ENCODE peak calls at places on chromosome 3, in four cellular contexts. One of them, this sample, is unnamed.

GRCh38 chr3:98573231-98573728 is 20.1 kb downstream of the CPOX start:
- DNase-seq in stimulated activated CD8-positive, alpha-beta memory T cell treated with anti-CD3 and anti-CD28 coated beads, Interleukin-4, amount 100 ng/mL, for 24 hours: no peak
- DNase-seq in DMS153: no peak
- DNase-seq in HT-29: peak
- DNase-seq in this sample: no peak

GRCh38 chr3:31841515-31841914 is 139.5 kb downstream of the OSBPL10 start:
- DNase-seq in DMS153: no peak
- DNase-seq in HT-29: no peak
- DNase-seq in stimulated activated CD8-positive, alpha-beta memory T cell treated with anti-CD3 and anti-CD28 coated beads, Interleukin-4, amount 100 ng/mL, for 24 hours: no peak
- DNase-seq in this sample: no peak

GRCh38 chr3:67646586-67647234 is 7.7 kb downstream of the SUCLG2 start:
- DNase-seq in HT-29: no peak
- DNase-seq in stimulated activated CD8-positive, alpha-beta memory T cell treated with anti-CD3 and anti-CD28 coated beads, Interleukin-4, amount 100 ng/mL, for 24 hours: no peak
- DNase-seq in DMS153: no peak
- DNase-seq in this sample: no peak

GRCh38 chr3:166818464-166818863 is 561.6 kb downstream of the ZBBX start:
- DNase-seq in stimulated activated CD8-positive, alpha-beta memory T cell treated with anti-CD3 and anti-CD28 coated beads, Interleukin-4, amount 100 ng/mL, for 24 hours: no peak
- DNase-seq in DMS153: no peak
- DNase-seq in HT-29: no peak
- DNase-seq in this sample: no peak

GRCh38 chr3:58052373-58053273 is 44.4 kb downstream of the FLNB start:
- DNase-seq in DMS153: no peak
- DNase-seq in HT-29: peak
- DNase-seq in stimulated activated CD8-positive, alpha-beta memory T cell treated with anti-CD3 and anti-CD28 coated beads, Interleukin-4, amount 100 ng/mL, for 24 hours: peak
- DNase-seq in this sample: peak

GRCh38 chr3:141280690-141281089 is 49.1 kb downstream of the PXYLP1 start:
- DNase-seq in stimulated activated CD8-positive, alpha-beta memory T cell treated with anti-CD3 and anti-CD28 coated beads, Interleukin-4, amount 100 ng/mL, for 24 hours: no peak
- DNase-seq in DMS153: no peak
- DNase-seq in HT-29: no peak
- DNase-seq in this sample: no peak

GRCh38 chr3:138230525-138230924 is 43.4 kb downstream of the ARMC8 start:
- DNase-seq in HT-29: no peak
- DNase-seq in DMS153: no peak
- DNase-seq in stimulated activated CD8-positive, alpha-beta memory T cell treated with anti-CD3 and anti-CD28 coated beads, Interleukin-4, amount 100 ng/mL, for 24 hours: no peak
- DNase-seq in this sample: no peak

GRCh38 chr3:196163687-196164493 is 47.3 kb downstream of the ZDHHC19 start:
- DNase-seq in DMS153: no peak
- DNase-seq in stimulated activated CD8-positive, alpha-beta memory T cell treated with anti-CD3 and anti-CD28 coated beads, Interleukin-4, amount 100 ng/mL, for 24 hours: no peak
- DNase-seq in HT-29: no peak
- DNase-seq in this sample: no peak

GRCh38 chr3:71066849-71067261 is 516.7 kb downstream of the FOXP1 start:
- DNase-seq in stimulated activated CD8-positive, alpha-beta memory T cell treated with anti-CD3 and anti-CD28 coated beads, Interleukin-4, amount 100 ng/mL, for 24 hours: no peak
- DNase-seq in HT-29: peak
- DNase-seq in DMS153: no peak
- DNase-seq in this sample: no peak

This sample was measured in LoVo.